ENCODE peak calls at places on chromosomes 11 and 22, in six cellular contexts. One of them, this sample, is unnamed. For H3K9me3 and H3K4me1, the result is how much of the 10 kb centered on the place peaks cover.

GRCh38 chr11:64266339-64266738 is 15.0 kb downstream of the PLCB3 start:
- DNase-seq in gastrocnemius medialis: no peak
- DNase-seq in H1: no peak
- DNase-seq in tibial nerve: no peak
- DNase-seq in aorta: peak
- DNase-seq in sigmoid colon: no peak
- DNase-seq in this sample: no peak

GRCh38 chr22:35605787-35606492 is 11.2 kb downstream of the MB start:
- DNase-seq in gastrocnemius medialis: peak
- DNase-seq in H1: no peak
- DNase-seq in tibial nerve: no peak
- DNase-seq in aorta: peak
- DNase-seq in sigmoid colon: no peak
- DNase-seq in this sample: peak

GRCh38 chr11:33893711-33894401 is 2.0 kb upstream of the LMO2 start:
- DNase-seq in gastrocnemius medialis: no peak
- DNase-seq in H1: no peak
- DNase-seq in tibial nerve: no peak
- DNase-seq in aorta: no peak
- DNase-seq in sigmoid colon: no peak
- DNase-seq in this sample: no peak

GRCh38 chr22:44862981-44863860 is 110.8 kb downstream of the ARHGAP8 start:
- DNase-seq in gastrocnemius medialis: no peak
- DNase-seq in H1: peak
- DNase-seq in tibial nerve: no peak
- DNase-seq in aorta: no peak
- DNase-seq in sigmoid colon: no peak
- DNase-seq in this sample: no peak

GRCh38 chr22:40116496-40117200 is 61.1 kb upstream of the TNRC6B start:
- DNase-seq in gastrocnemius medialis: no peak
- DNase-seq in H1: no peak
- DNase-seq in tibial nerve: no peak
- DNase-seq in aorta: no peak
- DNase-seq in sigmoid colon: no peak
- DNase-seq in this sample: no peak

GRCh38 chr11:58625826-58626460 is 3.5 kb downstream of the CNTF start:
- DNase-seq in gastrocnemius medialis: no peak
- DNase-seq in H1: no peak
- DNase-seq in tibial nerve: no peak
- DNase-seq in aorta: no peak
- DNase-seq in sigmoid colon: no peak
- DNase-seq in this sample: no peak

GRCh38 chr11:74877132-74877531 is 71.8 kb downstream of the XRRA1 start:
- DNase-seq in gastrocnemius medialis: no peak
- DNase-seq in H1: no peak
- DNase-seq in tibial nerve: no peak
- DNase-seq in aorta: no peak
- DNase-seq in sigmoid colon: no peak
- DNase-seq in this sample: no peak

GRCh38 chr22:36480941-36481392 is 473 bp downstream of the TXN2 start:
- DNase-seq in gastrocnemius medialis: no peak
- DNase-seq in H1: no peak
- DNase-seq in tibial nerve: no peak
- DNase-seq in aorta: no peak
- DNase-seq in sigmoid colon: no peak
- DNase-seq in this sample: no peak

GRCh38 chr11:105177658-105178057 is 38.1 kb upstream of the CARD18 start:
- DNase-seq in gastrocnemius medialis: no peak
- DNase-seq in H1: no peak
- DNase-seq in tibial nerve: no peak
- DNase-seq in aorta: no peak
- DNase-seq in sigmoid colon: no peak
- DNase-seq in this sample: no peak

GRCh38 chr22:23608583-23608982 is 23.5 kb downstream of the DRICH1 start:
- DNase-seq in gastrocnemius medialis: no peak
- DNase-seq in H1: peak
- DNase-seq in tibial nerve: no peak
- DNase-seq in aorta: no peak
- DNase-seq in sigmoid colon: no peak
- DNase-seq in this sample: no peak

GRCh38 chr11:58301576-58301975 is 33.5 kb upstream of the OR10W1 start:
- DNase-seq in gastrocnemius medialis: no peak
- DNase-seq in H1: no peak
- DNase-seq in tibial nerve: no peak
- DNase-seq in aorta: no peak
- DNase-seq in sigmoid colon: no peak
- DNase-seq in this sample: no peak

GRCh38 chr11:40118780-40119179 is 1340.7 kb downstream of the LRRC4C start:
- DNase-seq in gastrocnemius medialis: no peak
- DNase-seq in H1: no peak
- DNase-seq in tibial nerve: no peak
- DNase-seq in aorta: no peak
- DNase-seq in sigmoid colon: no peak
- DNase-seq in this sample: no peak

GRCh38 chr22:33451851-33452469 is 393.8 kb upstream of the SYN3 start:
- DNase-seq in gastrocnemius medialis: no peak
- DNase-seq in H1: no peak
- DNase-seq in tibial nerve: no peak
- DNase-seq in aorta: no peak
- DNase-seq in sigmoid colon: no peak
- DNase-seq in this sample: no peak

GRCh38 chr11:117177534-117178209 is 871 bp upstream of the SIDT2 start:
- DNase-seq in gastrocnemius medialis: no peak
- DNase-seq in H1: no peak
- DNase-seq in tibial nerve: no peak
- DNase-seq in aorta: no peak
- DNase-seq in sigmoid colon: peak
- DNase-seq in this sample: no peak

DNA sequence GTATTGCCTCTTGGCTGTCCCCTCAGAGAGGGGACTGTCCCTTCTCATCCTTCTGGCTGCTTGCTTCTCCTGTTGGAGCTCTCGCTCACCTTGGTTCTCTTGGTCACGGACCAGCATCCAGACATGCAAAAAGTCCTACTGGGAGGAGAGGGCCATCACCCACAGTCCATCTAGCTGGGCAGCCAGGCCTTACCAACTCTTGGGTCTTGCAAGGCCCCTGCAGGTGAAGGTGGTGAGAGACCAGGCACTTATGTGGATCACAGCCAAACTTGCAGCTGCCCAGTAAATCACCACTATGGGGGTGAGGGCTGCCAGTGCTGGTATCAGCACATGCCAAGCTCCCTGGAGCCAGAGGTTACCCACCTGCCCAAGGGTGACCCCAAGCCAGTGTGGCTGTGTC is 36.3 kb downstream of the KCNQ1OT1 start:
- DNase-seq in gastrocnemius medialis: no peak
- DNase-seq in H1: no peak
- DNase-seq in tibial nerve: no peak
- DNase-seq in aorta: no peak
- DNase-seq in sigmoid colon: no peak
- DNase-seq in this sample: no peak
- H3K9me3 ChIP-seq in gastrocnemius medialis: under half
- H3K9me3 ChIP-seq in H1: under half
- H3K9me3 ChIP-seq in tibial nerve: under half
- H3K9me3 ChIP-seq in aorta: under half
- H3K9me3 ChIP-seq in sigmoid colon: under half
- H3K9me3 ChIP-seq in this sample: under half

GRCh38 chr22:29882716-29883044 is 294 bp upstream of the MTMR3 start:
- DNase-seq in gastrocnemius medialis: no peak
- DNase-seq in H1: no peak
- DNase-seq in tibial nerve: no peak
- DNase-seq in aorta: no peak
- DNase-seq in sigmoid colon: no peak
- DNase-seq in this sample: no peak
- H3K27ac ChIP-seq in gastrocnemius medialis: peak
- H3K27ac ChIP-seq in H1: no peak
- H3K27ac ChIP-seq in tibial nerve: no peak
- H3K27ac ChIP-seq in aorta: no peak
- H3K27ac ChIP-seq in sigmoid colon: peak
- H3K27ac ChIP-seq in this sample: peak

DNA sequence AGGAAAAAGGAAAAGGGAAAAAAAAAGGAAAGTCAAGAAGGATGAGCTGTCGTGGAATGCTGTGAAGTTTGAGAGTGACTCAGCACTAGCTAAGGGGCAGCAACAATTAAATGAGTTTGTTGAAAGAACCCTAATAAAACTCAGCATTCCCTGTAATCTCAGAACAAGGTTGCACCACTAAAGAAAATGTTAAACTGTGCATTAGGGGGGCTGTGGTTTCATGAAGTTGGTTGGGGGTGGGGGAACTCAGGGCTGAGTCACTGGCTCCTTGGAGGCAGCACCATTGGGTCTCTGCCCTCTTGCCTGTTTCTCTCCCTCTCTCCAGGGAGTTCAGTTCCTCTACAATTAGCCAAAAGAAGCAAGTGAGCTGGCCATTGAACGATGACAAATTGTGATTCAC is 64.4 kb upstream of the BLID start:
- DNase-seq in gastrocnemius medialis: no peak
- DNase-seq in H1: no peak
- DNase-seq in tibial nerve: no peak
- DNase-seq in aorta: peak
- DNase-seq in sigmoid colon: no peak
- DNase-seq in this sample: no peak
- H3K4me1 ChIP-seq in gastrocnemius medialis: under half
- H3K4me1 ChIP-seq in H1: under half
- H3K4me1 ChIP-seq in tibial nerve: under half
- H3K4me1 ChIP-seq in aorta: under half
- H3K4me1 ChIP-seq in sigmoid colon: under half
- H3K4me1 ChIP-seq in this sample: under half

GRCh38 chr22:48555606-48556005 is 1272.1 kb downstream of the BRD1 start:
- DNase-seq in gastrocnemius medialis: no peak
- DNase-seq in H1: no peak
- DNase-seq in tibial nerve: no peak
- DNase-seq in aorta: no peak
- DNase-seq in sigmoid colon: no peak
- DNase-seq in this sample: no peak

GRCh38 chr22:48559647-48560388 is 1267.9 kb downstream of the BRD1 start:
- DNase-seq in gastrocnemius medialis: no peak
- DNase-seq in H1: no peak
- DNase-seq in tibial nerve: no peak
- DNase-seq in aorta: no peak
- DNase-seq in sigmoid colon: no peak
- DNase-seq in this sample: no peak

GRCh38 chr22:48558606-48559402 is 1268.9 kb downstream of the BRD1 start:
- DNase-seq in gastrocnemius medialis: no peak
- DNase-seq in H1: no peak
- DNase-seq in tibial nerve: no peak
- DNase-seq in aorta: no peak
- DNase-seq in sigmoid colon: no peak
- DNase-seq in this sample: no peak

GRCh38 chr22:48556751-48557150 is 1270.9 kb downstream of the BRD1 start:
- DNase-seq in gastrocnemius medialis: no peak
- DNase-seq in H1: no peak
- DNase-seq in tibial nerve: no peak
- DNase-seq in aorta: no peak
- DNase-seq in sigmoid colon: no peak
- DNase-seq in this sample: no peak

GRCh38 chr22:48557473-48557872 is 1270.2 kb downstream of the BRD1 start:
- DNase-seq in gastrocnemius medialis: no peak
- DNase-seq in H1: no peak
- DNase-seq in tibial nerve: no peak
- DNase-seq in aorta: no peak
- DNase-seq in sigmoid colon: no peak
- DNase-seq in this sample: no peak
- H3K9me3 ChIP-seq in gastrocnemius medialis: under half
- H3K9me3 ChIP-seq in H1: under half
- H3K9me3 ChIP-seq in tibial nerve: under half
- H3K9me3 ChIP-seq in aorta: under half
- H3K9me3 ChIP-seq in sigmoid colon: under half
- H3K9me3 ChIP-seq in this sample: under half

GRCh38 chr11:123920943-123921342 is 18.5 kb upstream of the OR4D5 start:
- DNase-seq in gastrocnemius medialis: no peak
- DNase-seq in H1: no peak
- DNase-seq in tibial nerve: no peak
- DNase-seq in aorta: no peak
- DNase-seq in sigmoid colon: no peak
- DNase-seq in this sample: no peak

DNA sequence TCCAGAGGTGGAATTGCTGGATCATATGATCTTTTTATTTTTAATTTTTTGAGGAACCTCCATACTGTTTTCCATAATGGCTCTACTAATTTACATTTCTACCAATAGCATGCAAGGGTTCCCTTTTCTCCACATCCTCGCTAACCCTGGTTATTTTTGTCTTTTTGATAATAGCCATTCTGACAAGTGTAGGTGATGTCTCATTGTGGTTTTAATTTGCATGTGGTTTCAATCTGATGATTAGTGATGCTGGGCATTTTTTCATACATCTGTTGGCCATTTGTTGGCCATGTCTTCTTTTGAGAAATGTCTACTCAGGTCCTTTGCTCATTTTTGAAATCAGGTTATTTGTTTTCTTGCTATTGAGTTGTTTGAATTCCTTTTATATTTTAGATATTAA is 15.4 kb upstream of the OR4D5 start:
- DNase-seq in gastrocnemius medialis: no peak
- DNase-seq in H1: no peak
- DNase-seq in tibial nerve: no peak
- DNase-seq in aorta: no peak
- DNase-seq in sigmoid colon: no peak
- DNase-seq in this sample: no peak
- H3K27ac ChIP-seq in gastrocnemius medialis: no peak
- H3K27ac ChIP-seq in H1: no peak
- H3K27ac ChIP-seq in tibial nerve: no peak
- H3K27ac ChIP-seq in aorta: no peak
- H3K27ac ChIP-seq in sigmoid colon: no peak
- H3K27ac ChIP-seq in this sample: no peak

DNA sequence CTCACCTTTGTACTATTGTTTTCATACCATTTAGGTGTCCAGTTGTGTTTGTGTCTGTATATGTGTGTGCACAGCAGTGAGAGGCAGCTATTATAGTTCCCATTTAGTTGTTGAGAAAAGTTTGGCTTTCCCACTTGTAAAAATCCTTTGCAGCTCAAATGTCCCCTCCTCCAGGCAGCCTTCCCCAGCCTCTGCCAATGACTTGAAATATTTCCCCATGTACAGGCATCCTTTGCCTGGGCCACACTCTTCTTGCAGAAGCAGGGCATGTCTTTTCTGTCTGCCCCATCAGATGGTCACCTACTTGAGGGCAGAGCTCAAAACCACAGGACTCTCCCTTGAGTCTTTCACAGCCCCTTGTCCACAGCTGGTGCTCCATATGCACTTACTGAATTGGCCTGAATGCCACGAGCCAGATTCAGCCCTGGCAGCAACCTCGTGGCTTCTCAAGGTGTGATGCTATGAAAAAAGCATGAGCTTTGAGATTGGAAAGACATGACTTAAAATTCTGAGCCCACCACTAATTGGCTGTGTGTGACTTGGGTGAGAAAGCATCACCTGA is 39.3 kb downstream of the MYEOV start:
- DNase-seq in gastrocnemius medialis: no peak
- DNase-seq in H1: no peak
- DNase-seq in tibial nerve: no peak
- DNase-seq in aorta: peak
- DNase-seq in sigmoid colon: peak
- DNase-seq in this sample: no peak
- H3K4me1 ChIP-seq in gastrocnemius medialis: under half
- H3K4me1 ChIP-seq in H1: under half
- H3K4me1 ChIP-seq in tibial nerve: under half
- H3K4me1 ChIP-seq in aorta: under half
- H3K4me1 ChIP-seq in sigmoid colon: under half
- H3K4me1 ChIP-seq in this sample: under half

This sample was measured in left ventricle myocardium inferior.